ENCODE peak calls at places on chromosomes 11 and 22, in six cellular contexts. One of them, this sample, is unnamed.

GRCh38 chr11:88411265-88411664 is 73.7 kb upstream of the CTSC start:
- DNase-seq in activated CD8-positive, alpha-beta T cell treated with anti-CD3 and anti-CD28 coated beads for 36 hours: no peak
- DNase-seq in ELR: peak; percentile 72
- DNase-seq in mucosa of gallbladder: no peak
- DNase-seq in mammary epithelial cell: peak; percentile 94
- DNase-seq in MCF 10A: peak; percentile 62
- DNase-seq in this sample: no peak

GRCh38 chr11:100719362-100719761 is 32.3 kb downstream of the ARHGAP42 start:
- DNase-seq in activated CD8-positive, alpha-beta T cell treated with anti-CD3 and anti-CD28 coated beads for 36 hours: no peak
- DNase-seq in ELR: no peak
- DNase-seq in mucosa of gallbladder: peak; percentile 31
- DNase-seq in mammary epithelial cell: peak; percentile 24
- DNase-seq in MCF 10A: no peak
- DNase-seq in this sample: no peak

GRCh38 chr11:26137651-26138050 is 194.3 kb upstream of the ANO3 start:
- DNase-seq in activated CD8-positive, alpha-beta T cell treated with anti-CD3 and anti-CD28 coated beads for 36 hours: no peak
- DNase-seq in ELR: no peak
- DNase-seq in mucosa of gallbladder: no peak
- DNase-seq in mammary epithelial cell: peak; percentile 12
- DNase-seq in MCF 10A: no peak
- DNase-seq in this sample: no peak

GRCh38 chr11:132114185-132114584 is 743.8 kb downstream of the NTM start:
- DNase-seq in activated CD8-positive, alpha-beta T cell treated with anti-CD3 and anti-CD28 coated beads for 36 hours: peak; percentile 15
- DNase-seq in ELR: peak; percentile 28
- DNase-seq in mucosa of gallbladder: no peak
- DNase-seq in mammary epithelial cell: no peak
- DNase-seq in MCF 10A: no peak
- DNase-seq in this sample: no peak

GRCh38 chr11:77140231-77140959 is 12.3 kb downstream of the MYO7A start:
- DNase-seq in activated CD8-positive, alpha-beta T cell treated with anti-CD3 and anti-CD28 coated beads for 36 hours: no peak
- DNase-seq in ELR: peak; percentile 19
- DNase-seq in mucosa of gallbladder: no peak
- DNase-seq in mammary epithelial cell: no peak
- DNase-seq in MCF 10A: no peak
- DNase-seq in this sample: no peak

GRCh38 chr11:76782526-76783293 is 446 bp upstream of the TSKU start:
- DNase-seq in activated CD8-positive, alpha-beta T cell treated with anti-CD3 and anti-CD28 coated beads for 36 hours: peak; percentile 90
- DNase-seq in ELR: peak; percentile 91
- DNase-seq in mucosa of gallbladder: peak; percentile 85
- DNase-seq in mammary epithelial cell: peak; percentile 92
- DNase-seq in MCF 10A: peak; percentile 90
- DNase-seq in this sample: peak; percentile 82

GRCh38 chr11:71452354-71453020 is 516 bp upstream of the NADSYN1 start:
- DNase-seq in activated CD8-positive, alpha-beta T cell treated with anti-CD3 and anti-CD28 coated beads for 36 hours: peak; percentile 75
- DNase-seq in ELR: no peak
- DNase-seq in mucosa of gallbladder: peak; percentile 63
- DNase-seq in mammary epithelial cell: no peak
- DNase-seq in MCF 10A: no peak
- DNase-seq in this sample: peak; percentile 11

GRCh38 chr11:128501576-128502549 is 85.5 kb downstream of the ETS1 start:
- DNase-seq in activated CD8-positive, alpha-beta T cell treated with anti-CD3 and anti-CD28 coated beads for 36 hours: no peak
- DNase-seq in ELR: peak; percentile 65
- DNase-seq in mucosa of gallbladder: no peak
- DNase-seq in mammary epithelial cell: no peak
- DNase-seq in MCF 10A: no peak
- DNase-seq in this sample: no peak

GRCh38 chr11:122367809-122368231 is 251.8 kb upstream of the BLID start:
- DNase-seq in activated CD8-positive, alpha-beta T cell treated with anti-CD3 and anti-CD28 coated beads for 36 hours: no peak
- DNase-seq in ELR: peak; percentile 7
- DNase-seq in mucosa of gallbladder: peak; percentile 76
- DNase-seq in mammary epithelial cell: peak; percentile 20
- DNase-seq in MCF 10A: peak; percentile 74
- DNase-seq in this sample: peak; percentile 76

GRCh38 chr11:44176541-44177213 is 81.2 kb downstream of the EXT2 start:
- DNase-seq in activated CD8-positive, alpha-beta T cell treated with anti-CD3 and anti-CD28 coated beads for 36 hours: no peak
- DNase-seq in ELR: no peak
- DNase-seq in mucosa of gallbladder: no peak
- DNase-seq in mammary epithelial cell: no peak
- DNase-seq in MCF 10A: no peak
- DNase-seq in this sample: no peak

GRCh38 chr22:29932121-29932520 is 49.1 kb downstream of the MTMR3 start:
- DNase-seq in activated CD8-positive, alpha-beta T cell treated with anti-CD3 and anti-CD28 coated beads for 36 hours: no peak
- DNase-seq in ELR: no peak
- DNase-seq in mucosa of gallbladder: no peak
- DNase-seq in mammary epithelial cell: no peak
- DNase-seq in MCF 10A: no peak
- DNase-seq in this sample: no peak

GRCh38 chr11:110712643-110713468 is 619 bp upstream of the ARHGAP20 start:
- DNase-seq in activated CD8-positive, alpha-beta T cell treated with anti-CD3 and anti-CD28 coated beads for 36 hours: no peak
- DNase-seq in ELR: no peak
- DNase-seq in mucosa of gallbladder: peak; percentile 55
- DNase-seq in mammary epithelial cell: peak; percentile 14
- DNase-seq in MCF 10A: no peak
- DNase-seq in this sample: no peak

GRCh38 chr22:23248583-23248982 is 68.3 kb downstream of the BCR start:
- DNase-seq in activated CD8-positive, alpha-beta T cell treated with anti-CD3 and anti-CD28 coated beads for 36 hours: no peak
- DNase-seq in ELR: no peak
- DNase-seq in mucosa of gallbladder: no peak
- DNase-seq in mammary epithelial cell: peak; percentile 31
- DNase-seq in MCF 10A: peak; percentile 43
- DNase-seq in this sample: peak; percentile 53